ENCODE peak calls at places on chromosome 10, in four cellular contexts. I is K562; E is naive thymus-derived CD4-positive, alpha-beta T cell; H is aorta. B is an unnamed sample. For H3K36me3, the result is how much of the 10 kb centered on the place peaks cover.

GRCh38 chr10:70192325-70192966 is 22.1 kb upstream of the SAR1A start:
- DNase-seq in I (no peak), E (no peak), H (no peak), B (no peak)

GRCh38 chr10:78745445-78745844 is 323.3 kb upstream of the ZMIZ1 start:
- DNase-seq in I (no peak), E (no peak), H (no peak), B (no peak)

GRCh38 chr10:31770307-31770902 is 158.2 kb downstream of the ARHGAP12 start:
- DNase-seq in I (peak), E (peak), H (no peak), B (peak)

GRCh38 chr10:103231047-103231551 is 14.6 kb upstream of the RPEL1 start:
- DNase-seq in I (no peak), E (no peak), H (no peak), B (peak)

GRCh38 chr10:130720235-130720634 is 584.0 kb downstream of the GLRX3 start:
- DNase-seq in I (no peak), E (no peak), H (no peak), B (no peak)

GRCh38 chr10:130577039-130577438 is 440.8 kb downstream of the GLRX3 start:
- DNase-seq in I (no peak), E (no peak), H (no peak), B (no peak)

GRCh38 chr10:62980697-62981495 is 152.2 kb upstream of the NRBF2 start:
- DNase-seq in I (no peak), E (no peak), H (no peak), B (no peak)

GRCh38 chr10:99529483-99530107 is 3.1 kb upstream of the NKX2-3 start:
- DNase-seq in I (no peak), E (no peak), H (no peak), B (no peak)

GRCh38 chr10:20890009-20890408 is 7.1 kb downstream of the NEBL start:
- DNase-seq in I (no peak), E (no peak), H (no peak), B (peak)

GRCh38 chr10:127964644-127965043 is 57.7 kb downstream of the PTPRE start:
- DNase-seq in I (no peak), E (no peak), H (no peak), B (no peak)
- H3K4me3 ChIP-seq in I (no peak), E (no peak), H (no peak), B (no peak)

DNA sequence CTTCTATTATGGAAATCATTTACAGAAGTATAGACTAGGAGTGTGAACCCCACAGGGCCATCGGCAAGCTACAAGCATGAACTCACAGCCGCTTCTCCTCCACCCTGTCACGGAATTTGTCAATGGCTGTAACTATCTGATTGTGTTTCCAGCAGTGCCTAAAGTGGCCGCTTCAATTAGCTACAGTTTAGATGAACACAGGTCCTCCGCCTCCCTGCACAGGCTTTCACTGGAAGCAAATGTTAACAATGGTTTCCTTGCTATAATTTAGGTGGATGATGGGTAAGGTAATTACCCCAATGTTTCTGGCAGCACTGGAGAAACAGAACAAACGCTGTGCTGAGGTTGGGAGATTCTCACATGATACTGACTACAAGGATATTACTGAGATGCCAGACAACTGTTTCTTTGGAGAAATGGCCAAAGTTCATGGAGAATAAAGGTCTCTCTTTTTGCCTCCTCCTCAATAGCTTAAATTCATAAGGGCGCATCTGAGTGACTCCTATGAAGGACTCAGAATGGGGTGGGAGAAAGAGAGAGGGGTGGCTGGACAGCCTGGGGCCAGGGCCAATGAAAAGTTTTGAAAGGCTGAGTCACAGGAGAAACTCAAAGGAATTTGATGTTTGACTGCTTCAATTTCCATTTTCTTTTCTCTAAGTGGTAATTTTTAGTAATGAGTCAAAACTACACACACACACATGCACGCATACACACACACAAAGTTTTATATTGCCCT is 78.9 kb downstream of the SVIL start:
- DNase-seq in I (no peak), E (no peak), H (no peak), B (no peak)
- H3K36me3 ChIP-seq in I (under half), E (under half), H (under half), B (under half)

GRCh38 chr10:86690231-86690630 is 21.9 kb downstream of the LDB3 start:
- DNase-seq in I (no peak), E (no peak), H (no peak), B (no peak)

GRCh38 chr10:86689146-86689545 is 20.8 kb downstream of the LDB3 start:
- DNase-seq in I (no peak), E (no peak), H (no peak), B (no peak)

GRCh38 chr10:86686972-86687371 is 18.7 kb downstream of the LDB3 start:
- DNase-seq in I (no peak), E (no peak), H (no peak), B (no peak)

GRCh38 chr10:86687750-86688149 is 19.4 kb downstream of the LDB3 start:
- DNase-seq in I (no peak), E (no peak), H (no peak), B (no peak)

DNA sequence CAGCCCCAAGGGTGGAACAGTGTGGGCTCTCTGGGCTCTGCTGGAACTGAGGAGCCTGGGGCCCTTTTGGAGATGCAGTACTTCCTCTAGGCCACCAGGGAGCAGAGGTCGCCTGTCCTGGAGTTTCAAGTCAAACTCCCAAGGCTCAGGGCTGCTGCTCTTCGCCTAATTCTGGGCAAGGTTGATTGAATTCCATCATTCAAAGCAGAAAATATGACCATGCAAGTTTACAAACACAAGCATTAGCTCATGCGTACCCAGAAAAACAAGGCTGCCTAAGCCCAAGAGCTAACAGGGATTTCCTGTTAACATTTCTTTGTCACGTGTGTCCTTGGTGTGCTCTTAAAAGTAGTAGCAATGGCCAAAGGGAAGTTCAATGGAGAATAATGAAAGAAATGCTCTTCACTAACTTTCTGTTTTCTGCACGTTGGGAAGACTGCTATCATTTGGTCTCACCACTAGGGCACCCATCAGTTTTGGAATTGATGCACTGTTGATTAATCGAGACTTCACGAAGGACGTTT is 20.1 kb downstream of the LDB3 start:
- DNase-seq in I (peak), E (peak), H (no peak), B (peak)
- H3K4me3 ChIP-seq in I (no peak), E (no peak), H (no peak), B (no peak)

GRCh38 chr10:91856637-91857036 is 52.6 kb downstream of the FGFBP3 start:
- DNase-seq in I (no peak), E (no peak), H (no peak), B (no peak)
- H3K36me3 ChIP-seq in I (half or more), E (under half), H (under half), B (under half)

GRCh38 chr10:60236869-60237524 is 152.7 kb downstream of the ANK3 start:
- DNase-seq in I (no peak), E (no peak), H (peak), B (no peak)

GRCh38 chr10:60234531-60234930 is 155.1 kb downstream of the ANK3 start:
- DNase-seq in I (no peak), E (no peak), H (no peak), B (no peak)

GRCh38 chr10:60237977-60238376 is 151.7 kb downstream of the ANK3 start:
- DNase-seq in I (no peak), E (no peak), H (no peak), B (no peak)

GRCh38 chr10:60238408-60239100 is 151.1 kb downstream of the ANK3 start:
- DNase-seq in I (peak), E (no peak), H (peak), B (peak)

DNA sequence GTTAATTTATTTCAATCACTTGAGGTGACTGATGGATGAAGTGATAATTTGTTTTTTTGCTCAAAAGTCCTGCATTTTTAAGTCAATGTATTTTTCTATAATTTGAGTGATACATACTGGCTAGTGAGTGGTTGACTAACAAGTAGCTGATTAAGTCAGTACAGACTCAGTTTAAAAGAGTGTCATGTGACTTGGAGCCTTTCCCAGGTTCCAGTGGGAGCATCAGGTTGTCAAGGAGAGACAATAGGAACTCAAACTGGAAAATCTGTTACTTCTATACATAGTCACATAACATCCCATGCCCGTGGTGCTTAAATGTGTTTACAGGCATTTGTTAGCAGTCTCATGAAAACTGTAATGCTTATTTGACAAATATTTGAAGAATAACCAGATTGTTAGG is 154.7 kb downstream of the ANK3 start:
- DNase-seq in I (no peak), E (no peak), H (no peak), B (no peak)
- H3K4me3 ChIP-seq in I (no peak), E (no peak), H (no peak), B (no peak)

GRCh38 chr10:72229261-72230251 is 13.5 kb upstream of the ASCC1 start:
- DNase-seq in I (no peak), E (no peak), H (peak), B (no peak)
- H3K36me3 ChIP-seq in I (under half), E (under half), H (under half), B (under half)

GRCh38 chr10:42932735-42933453 is 144.0 kb upstream of the RET start:
- DNase-seq in I (peak), E (peak), H (no peak), B (no peak)

GRCh38 chr10:42934351-42934811 is 142.5 kb upstream of the RET start:
- DNase-seq in I (no peak), E (no peak), H (no peak), B (no peak)

GRCh38 chr10:42934842-42935241 is 142.0 kb upstream of the RET start:
- DNase-seq in I (no peak), E (no peak), H (no peak), B (no peak)

GRCh38 chr10:42932116-42932515 is 144.8 kb upstream of the RET start:
- DNase-seq in I (no peak), E (no peak), H (no peak), B (no peak)

GRCh38 chr10:42933454-42934340 is 143.2 kb upstream of the RET start:
- DNase-seq in I (no peak), E (peak), H (no peak), B (no peak)
- H3K4me3 ChIP-seq in I (no peak), E (peak), H (no peak), B (no peak)

GRCh38 chr10:113879691-113880090 is 25.2 kb downstream of the NHLRC2 start:
- DNase-seq in I (no peak), E (no peak), H (no peak), B (no peak)
- H3K36me3 ChIP-seq in I (under half), E (under half), H (under half), B (under half)